ENCODE peak calls at places on chromosomes 1 and 21, in six cellular contexts. A is CD4-positive, alpha-beta T cell; C is RWPE1; H is stomach; U is CD8-positive, alpha-beta T cell; F is fibroblast of mammary gland. W is an unnamed sample.
A peak's percentile ranks its signal among the peaks of the same experiment; 100 is the strongest.

GRCh38 chr1:218991089-218991488 is 182.6 kb upstream of the LYPLAL1 start:
- DNase-seq in A (no peak), C (no peak), H (no peak), U (no peak), F (no peak), W (no peak)

GRCh38 chr1:10510520-10511493 is 36.1 kb downstream of the PEX14 start:
- DNase-seq in A (peak; percentile 70), C (peak; percentile 87), H (no peak), U (peak; percentile 41), F (peak; percentile 92), W (no peak)

GRCh38 chr21:43305336-43305665 is 121.6 kb downstream of the SIK1 start:
- DNase-seq in A (no peak), C (no peak), H (no peak), U (no peak), F (no peak), W (no peak)

GRCh38 chr1:97668945-97669344 is 251.9 kb downstream of the DPYD start:
- DNase-seq in A (no peak), C (peak; percentile 25), H (no peak), U (no peak), F (peak; percentile 67), W (no peak)

GRCh38 chr1:8371372-8371991 is 53.6 kb downstream of the SLC45A1 start:
- DNase-seq in A (no peak), C (no peak), H (no peak), U (no peak), F (peak; percentile 33), W (no peak)

GRCh38 chr1:166166400-166166699 is 451 bp downstream of the FAM78B start:
- DNase-seq in A (no peak), C (no peak), H (no peak), U (no peak), F (no peak), W (no peak)

GRCh38 chr1:226649780-226650179 is 89.3 kb downstream of the ITPKB start:
- DNase-seq in A (no peak), C (no peak), H (no peak), U (no peak), F (peak; percentile 50), W (no peak)

GRCh38 chr21:45899317-45900033 is 82.1 kb upstream of the COL6A1 start:
- DNase-seq in A (no peak), C (no peak), H (no peak), U (no peak), F (no peak), W (no peak)

GRCh38 chr1:150061632-150062101 is 5.9 kb upstream of the VPS45 start:
- DNase-seq in A (no peak), C (peak; percentile 20), H (no peak), U (no peak), F (peak; percentile 94), W (no peak)

GRCh38 chr1:150321826-150322166 is 463 bp downstream of the PRPF3 start:
- DNase-seq in A (no peak), C (no peak), H (no peak), U (no peak), F (no peak), W (no peak)

GRCh38 chr1:112696578-112697320 is 10.2 kb downstream of the RHOC start:
- DNase-seq in A (no peak), C (no peak), H (no peak), U (no peak), F (no peak), W (no peak)

GRCh38 chr1:234909851-234910250 is 218.8 kb downstream of the TOMM20 start:
- DNase-seq in A (no peak), C (no peak), H (no peak), U (no peak), F (no peak), W (no peak)

GRCh38 chr1:111161843-111162242 is 21.8 kb downstream of the CEPT1 start:
- DNase-seq in A (no peak), C (no peak), H (no peak), U (no peak), F (no peak), W (no peak)

GRCh38 chr1:41053324-41053723 is 31.8 kb upstream of the SLFNL1 start:
- DNase-seq in A (no peak), C (no peak), H (no peak), U (no peak), F (no peak), W (no peak)

GRCh38 chr1:43171312-43171875 is 696 bp downstream of the EBNA1BP2 start:
- DNase-seq in A (no peak), C (peak; percentile 15), H (no peak), U (no peak), F (peak; percentile 3), W (no peak)

GRCh38 chr21:36788116-36788515 is 89.2 kb downstream of the SIM2 start:
- DNase-seq in A (no peak), C (peak; percentile 60), H (peak; percentile 62), U (no peak), F (no peak), W (no peak)

GRCh38 chr21:37223804-37224345 is 43.3 kb downstream of the VPS26C start:
- DNase-seq in A (no peak), C (no peak), H (no peak), U (no peak), F (no peak), W (no peak)

GRCh38 chr1:112444269-112444668 is 48.3 kb downstream of the CTTNBP2NL start:
- DNase-seq in A (no peak), C (no peak), H (no peak), U (no peak), F (peak; percentile 74), W (no peak)

GRCh38 chr1:87787551-87787950 is 458.9 kb downstream of the LMO4 start:
- DNase-seq in A (no peak), C (no peak), H (no peak), U (no peak), F (peak; percentile 43), W (no peak)

GRCh38 chr1:227961651-227962050 is 13.9 kb upstream of the WNT9A start:
- DNase-seq in A (no peak), C (no peak), H (peak; percentile 11), U (no peak), F (peak; percentile 10), W (no peak)

GRCh38 chr1:248821101-248821500 is 4.6 kb downstream of the SH3BP5L start:
- DNase-seq in A (no peak), C (no peak), H (no peak), U (no peak), F (peak; percentile 86), W (peak; percentile 20)

GRCh38 chr1:202197670-202198359 is 4.2 kb downstream of the LGR6 start:
- DNase-seq in A (no peak), C (no peak), H (no peak), U (no peak), F (no peak), W (no peak)

GRCh38 chr21:39441502-39442475 is 3.8 kb downstream of the LCA5L start:
- DNase-seq in A (no peak), C (peak; percentile 48), H (no peak), U (no peak), F (peak; percentile 64), W (no peak)

GRCh38 chr21:45243603-45244002 is 44.1 kb downstream of the POFUT2 start:
- DNase-seq in A (no peak), C (no peak), H (no peak), U (no peak), F (no peak), W (no peak)

GRCh38 chr1:217493290-217493689 is 137.6 kb downstream of the GPATCH2 start:
- DNase-seq in A (no peak), C (no peak), H (no peak), U (no peak), F (no peak), W (no peak)

GRCh38 chr1:217494767-217495166 is 136.1 kb downstream of the GPATCH2 start:
- DNase-seq in A (no peak), C (no peak), H (no peak), U (no peak), F (no peak), W (no peak)

GRCh38 chr1:217498209-217498608 is 132.7 kb downstream of the GPATCH2 start:
- DNase-seq in A (no peak), C (no peak), H (no peak), U (no peak), F (no peak), W (no peak)

DNA sequence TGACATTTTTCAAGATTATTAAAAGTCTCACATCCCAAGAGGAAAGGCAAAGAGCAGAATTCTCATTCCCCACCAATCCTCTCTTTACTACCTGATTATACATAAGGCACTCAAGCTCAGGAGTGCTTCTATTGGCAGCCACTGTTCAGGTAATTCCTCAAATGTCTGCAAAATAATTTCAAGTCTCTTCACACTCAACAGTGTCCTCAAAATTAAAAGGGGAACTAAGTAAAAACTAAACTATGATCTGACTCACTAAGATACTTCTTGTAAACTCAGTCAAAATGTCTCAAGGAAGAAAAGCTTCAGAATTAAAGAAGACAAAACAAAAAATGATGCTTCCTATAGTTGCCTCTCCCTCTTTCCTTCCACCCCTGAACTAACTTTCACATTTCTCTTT is 135.6 kb downstream of the GPATCH2 start:
- DNase-seq in A (no peak), C (no peak), H (no peak), U (no peak), F (no peak), W (no peak)
- TF ChIP-seq CTCF in A (no peak), C (no peak), H (no peak), U (no peak), F (no peak), W (no peak)

GRCh38 chr1:99264201-99265021 is at the start of gene PLPPR4:
- DNase-seq in A (no peak), C (peak; percentile 5), H (peak; percentile 27), U (no peak), F (peak; percentile 8), W (no peak)
- TF ChIP-seq CTCF in A (no peak), C (no peak), H (no peak), U (no peak), F (no peak), W (no peak)

DNA sequence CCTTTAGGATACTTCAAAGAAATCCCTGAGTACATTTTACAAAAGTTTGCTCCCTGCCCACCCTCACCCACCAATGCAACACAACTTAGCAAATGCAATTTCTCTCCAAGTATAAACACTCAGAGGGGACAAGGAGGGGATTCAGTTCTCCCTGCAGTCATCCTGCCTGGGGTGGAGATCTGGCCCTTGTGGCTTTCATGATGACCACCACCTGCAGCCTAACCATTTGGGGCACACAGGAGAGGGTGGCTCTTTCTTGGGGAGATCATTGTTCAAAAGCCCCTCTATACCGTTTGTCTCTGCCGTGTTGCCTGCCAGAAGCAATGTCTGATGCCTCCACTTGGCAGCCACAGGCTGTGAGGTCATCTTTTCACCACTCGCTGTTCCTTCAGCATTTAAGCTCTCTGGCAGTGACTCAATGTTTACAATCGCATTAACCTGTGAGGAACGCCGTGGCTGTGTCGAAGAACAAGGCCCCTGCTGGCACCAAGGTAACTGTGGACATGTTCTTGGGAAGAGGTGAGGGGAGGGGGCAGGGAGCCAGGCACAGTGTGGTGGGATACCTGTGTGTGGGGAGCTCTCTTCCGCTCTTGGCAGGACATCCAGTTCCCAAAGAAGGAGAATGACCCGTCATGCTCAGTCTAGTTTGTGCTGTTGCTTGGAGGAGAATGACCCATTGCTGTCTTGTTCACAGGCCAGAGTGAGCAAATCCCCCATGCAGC is 103.9 kb upstream of the DUSP10 start:
- DNase-seq in A (no peak), C (peak; percentile 68), H (peak; percentile 54), U (no peak), F (peak; percentile 88), W (no peak)
- TF ChIP-seq CTCF in A (no peak), C (no peak), H (no peak), U (no peak), F (no peak), W (no peak)

GRCh38 chr1:196897158-196897828 is 9.4 kb downstream of the CFHR4 start:
- DNase-seq in A (no peak), C (no peak), H (no peak), U (no peak), F (no peak), W (no peak)

GRCh38 chr1:196896355-196896754 is 8.5 kb downstream of the CFHR4 start:
- DNase-seq in A (no peak), C (no peak), H (no peak), U (no peak), F (no peak), W (no peak)

GRCh38 chr1:196902344-196902743 is 14.5 kb downstream of the CFHR4 start:
- DNase-seq in A (no peak), C (no peak), H (no peak), U (no peak), F (no peak), W (no peak)
- TF ChIP-seq CTCF in A (no peak), C (no peak), H (no peak), U (no peak), F (no peak), W (no peak)